ENCODE peak calls at places on chromosomes 7 and 10, in four cellular contexts. One of them, this sample, is unnamed.

GRCh38 chr10:79274279-79275104 is 72.8 kb upstream of the PPIF start:
- DNase-seq in mesenchymal stem cell: peak
- DNase-seq in mesendoderm: no peak
- DNase-seq in IMR-90: no peak
- DNase-seq in this sample: peak

GRCh38 chr7:92797693-92798092 is 38.7 kb downstream of the CDK6 start:
- DNase-seq in mesenchymal stem cell: peak
- DNase-seq in mesendoderm: peak
- DNase-seq in IMR-90: peak
- DNase-seq in this sample: no peak

GRCh38 chr10:129796611-129797420 is 167.3 kb downstream of the EBF3 start:
- DNase-seq in mesenchymal stem cell: no peak
- DNase-seq in mesendoderm: no peak
- DNase-seq in IMR-90: no peak
- DNase-seq in this sample: no peak

GRCh38 chr7:46972205-46972604 is 609.7 kb downstream of the TNS3 start:
- DNase-seq in mesenchymal stem cell: peak
- DNase-seq in mesendoderm: peak
- DNase-seq in IMR-90: peak
- DNase-seq in this sample: no peak

GRCh38 chr10:132005147-132005546 is 23.4 kb upstream of the BNIP3 start:
- DNase-seq in mesenchymal stem cell: no peak
- DNase-seq in mesendoderm: no peak
- DNase-seq in IMR-90: no peak
- DNase-seq in this sample: no peak

GRCh38 chr7:112395411-112395810 is 54.8 kb upstream of the IFRD1 start:
- DNase-seq in mesenchymal stem cell: no peak
- DNase-seq in mesendoderm: peak
- DNase-seq in IMR-90: no peak
- DNase-seq in this sample: no peak

GRCh38 chr7:116724560-116725231 is 52.7 kb downstream of the MET start:
- DNase-seq in mesenchymal stem cell: no peak
- DNase-seq in mesendoderm: no peak
- DNase-seq in IMR-90: no peak
- DNase-seq in this sample: no peak

GRCh38 chr10:10394933-10395658 is 622.6 kb upstream of the CELF2 start:
- DNase-seq in mesenchymal stem cell: peak
- DNase-seq in mesendoderm: no peak
- DNase-seq in IMR-90: peak
- DNase-seq in this sample: no peak

GRCh38 chr10:37947526-37947925 is 28.9 kb downstream of the ZNF25 start:
- DNase-seq in mesenchymal stem cell: no peak
- DNase-seq in mesendoderm: no peak
- DNase-seq in IMR-90: no peak
- DNase-seq in this sample: no peak

GRCh38 chr7:100157334-100158228 is 942 bp downstream of the TRAPPC14 start:
- DNase-seq in mesenchymal stem cell: peak
- DNase-seq in mesendoderm: peak
- DNase-seq in IMR-90: peak
- DNase-seq in this sample: peak

GRCh38 chr7:139341058-139341775 is at the start of gene FMC1:
- DNase-seq in mesenchymal stem cell: peak
- DNase-seq in mesendoderm: peak
- DNase-seq in IMR-90: peak
- DNase-seq in this sample: peak

GRCh38 chr10:119454990-119455389 is 87.5 kb downstream of the RGS10 start:
- DNase-seq in mesenchymal stem cell: no peak
- DNase-seq in mesendoderm: no peak
- DNase-seq in IMR-90: no peak
- DNase-seq in this sample: no peak

GRCh38 chr7:115831371-115831770 is 199.2 kb downstream of the TFEC start:
- DNase-seq in mesenchymal stem cell: no peak
- DNase-seq in mesendoderm: no peak
- DNase-seq in IMR-90: no peak
- DNase-seq in this sample: no peak

GRCh38 chr10:123236122-123236521 is 81.9 kb downstream of the BUB3 start:
- DNase-seq in mesenchymal stem cell: no peak
- DNase-seq in mesendoderm: peak
- DNase-seq in IMR-90: no peak
- DNase-seq in this sample: no peak

GRCh38 chr10:115747811-115748210 is 525.2 kb downstream of the GFRA1 start:
- DNase-seq in mesenchymal stem cell: no peak
- DNase-seq in mesendoderm: peak
- DNase-seq in IMR-90: no peak
- DNase-seq in this sample: no peak

GRCh38 chr10:49488056-49488455 is 50.9 kb downstream of the ERCC6 start:
- DNase-seq in mesenchymal stem cell: no peak
- DNase-seq in mesendoderm: no peak
- DNase-seq in IMR-90: no peak
- DNase-seq in this sample: no peak

GRCh38 chr7:121341933-121342332 is 13.1 kb downstream of the WNT16 start:
- DNase-seq in mesenchymal stem cell: no peak
- DNase-seq in mesendoderm: no peak
- DNase-seq in IMR-90: no peak
- DNase-seq in this sample: no peak

GRCh38 chr7:110573862-110574528 is 516.9 kb upstream of the LRRN3 start:
- DNase-seq in mesenchymal stem cell: peak
- DNase-seq in mesendoderm: peak
- DNase-seq in IMR-90: peak
- DNase-seq in this sample: peak

GRCh38 chr7:70512719-70513118 is 619.2 kb upstream of the GALNT17 start:
- DNase-seq in mesenchymal stem cell: no peak
- DNase-seq in mesendoderm: no peak
- DNase-seq in IMR-90: no peak
- DNase-seq in this sample: no peak

GRCh38 chr7:34823650-34824258 is 165.7 kb downstream of the NPSR1 start:
- DNase-seq in mesenchymal stem cell: peak
- DNase-seq in mesendoderm: peak
- DNase-seq in IMR-90: peak
- DNase-seq in this sample: peak

GRCh38 chr10:101495324-101495925 is 92.6 kb downstream of the POLL start:
- DNase-seq in mesenchymal stem cell: peak
- DNase-seq in mesendoderm: peak
- DNase-seq in IMR-90: peak
- DNase-seq in this sample: peak

GRCh38 chr10:30106987-30107386 is 47.6 kb upstream of the JCAD start:
- DNase-seq in mesenchymal stem cell: no peak
- DNase-seq in mesendoderm: peak
- DNase-seq in IMR-90: no peak
- DNase-seq in this sample: no peak

GRCh38 chr10:31118561-31118960 is 86.9 kb upstream of the ZNF438 start:
- DNase-seq in mesenchymal stem cell: no peak
- DNase-seq in mesendoderm: no peak
- DNase-seq in IMR-90: peak
- DNase-seq in this sample: no peak

GRCh38 chr7:158495780-158496179 is 91.8 kb downstream of the PTPRN2 start:
- DNase-seq in mesenchymal stem cell: no peak
- DNase-seq in mesendoderm: peak
- DNase-seq in IMR-90: no peak
- DNase-seq in this sample: peak

GRCh38 chr10:62046522-62047239 is 145.2 kb downstream of the ARID5B start:
- DNase-seq in mesenchymal stem cell: peak
- DNase-seq in mesendoderm: peak
- DNase-seq in IMR-90: peak
- DNase-seq in this sample: peak

GRCh38 chr7:108570146-108570755 is 577 bp downstream of the DNAJB9 start:
- DNase-seq in mesenchymal stem cell: peak
- DNase-seq in mesendoderm: peak
- DNase-seq in IMR-90: peak
- DNase-seq in this sample: peak

GRCh38 chr10:102411341-102412255 is 7.0 kb downstream of the PSD start:
- DNase-seq in mesenchymal stem cell: no peak
- DNase-seq in mesendoderm: no peak
- DNase-seq in IMR-90: no peak
- DNase-seq in this sample: no peak

GRCh38 chr7:65979583-65980477 is 2.2 kb downstream of the GUSB start:
- DNase-seq in mesenchymal stem cell: no peak
- DNase-seq in mesendoderm: no peak
- DNase-seq in IMR-90: no peak
- DNase-seq in this sample: no peak
- H2AK5ac ChIP-seq in mesenchymal stem cell: no peak
- H2AK5ac ChIP-seq in mesendoderm: no peak
- H2AK5ac ChIP-seq in IMR-90: no peak
- H2AK5ac ChIP-seq in this sample: no peak

DNA sequence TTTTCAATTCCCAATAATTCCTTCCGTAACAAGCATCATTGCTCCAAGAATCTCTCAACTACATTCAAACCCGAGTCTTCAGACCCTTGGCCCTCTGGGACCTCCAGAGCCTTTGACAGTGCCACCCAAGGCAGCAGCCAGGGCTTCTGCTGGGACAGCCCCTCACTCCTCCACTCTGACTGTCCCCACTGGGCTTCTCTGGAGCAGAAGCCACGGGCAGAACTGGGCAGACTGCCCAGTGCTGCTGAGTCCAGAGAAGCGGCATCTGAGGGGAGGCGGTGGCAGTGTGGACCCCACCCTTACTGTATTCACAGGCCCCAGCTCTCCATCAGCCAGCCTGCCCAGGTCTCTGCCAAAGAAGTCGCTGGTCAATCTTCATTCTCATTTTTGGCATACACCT is 8.8 kb downstream of the CYREN start:
- DNase-seq in mesenchymal stem cell: no peak
- DNase-seq in mesendoderm: no peak
- DNase-seq in IMR-90: no peak
- DNase-seq in this sample: no peak
- H3K27ac ChIP-seq in mesenchymal stem cell: peak
- H3K27ac ChIP-seq in mesendoderm: no peak
- H3K27ac ChIP-seq in IMR-90: no peak
- H3K27ac ChIP-seq in this sample: no peak

DNA sequence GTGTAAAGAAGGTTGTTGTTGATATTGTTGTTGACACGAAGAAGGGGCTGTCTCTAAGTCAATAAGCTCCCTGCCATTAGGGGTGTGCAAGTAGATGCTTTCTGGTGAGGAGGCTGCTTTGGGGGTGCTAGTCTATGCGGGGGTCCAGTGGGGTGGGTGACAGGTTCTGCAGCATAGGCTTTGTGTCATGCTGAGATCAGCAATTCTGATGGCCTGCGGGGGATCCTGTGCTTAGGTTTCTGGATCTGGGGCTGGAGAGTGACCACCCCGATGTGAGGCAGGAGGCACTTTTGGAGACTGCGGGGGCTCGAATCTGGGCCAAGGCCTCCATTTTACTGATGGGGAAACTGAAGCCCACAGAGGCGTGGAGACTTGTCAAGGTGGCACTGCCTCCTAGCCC is 5.1 kb downstream of the AQP1 start:
- DNase-seq in mesenchymal stem cell: no peak
- DNase-seq in mesendoderm: no peak
- DNase-seq in IMR-90: no peak
- DNase-seq in this sample: no peak
- H2AK5ac ChIP-seq in mesenchymal stem cell: no peak
- H2AK5ac ChIP-seq in mesendoderm: no peak
- H2AK5ac ChIP-seq in IMR-90: peak
- H2AK5ac ChIP-seq in this sample: no peak

GRCh38 chr10:70751356-70751755 is 33.8 kb downstream of the TBATA start:
- DNase-seq in mesenchymal stem cell: no peak
- DNase-seq in mesendoderm: no peak
- DNase-seq in IMR-90: no peak
- DNase-seq in this sample: no peak

GRCh38 chr10:70751991-70752390 is 33.2 kb downstream of the TBATA start:
- DNase-seq in mesenchymal stem cell: no peak
- DNase-seq in mesendoderm: no peak
- DNase-seq in IMR-90: no peak
- DNase-seq in this sample: no peak

GRCh38 chr10:70753026-70753663 is 32.0 kb downstream of the TBATA start:
- DNase-seq in mesenchymal stem cell: no peak
- DNase-seq in mesendoderm: no peak
- DNase-seq in IMR-90: no peak
- DNase-seq in this sample: no peak

GRCh38 chr10:70753841-70754621 is 31.1 kb downstream of the TBATA start:
- DNase-seq in mesenchymal stem cell: peak
- DNase-seq in mesendoderm: peak
- DNase-seq in IMR-90: peak
- DNase-seq in this sample: no peak

GRCh38 chr10:70752571-70752970 is 32.6 kb downstream of the TBATA start:
- DNase-seq in mesenchymal stem cell: no peak
- DNase-seq in mesendoderm: no peak
- DNase-seq in IMR-90: no peak
- DNase-seq in this sample: no peak
- H3K27ac ChIP-seq in mesenchymal stem cell: no peak
- H3K27ac ChIP-seq in mesendoderm: no peak
- H3K27ac ChIP-seq in IMR-90: no peak
- H3K27ac ChIP-seq in this sample: no peak

DNA sequence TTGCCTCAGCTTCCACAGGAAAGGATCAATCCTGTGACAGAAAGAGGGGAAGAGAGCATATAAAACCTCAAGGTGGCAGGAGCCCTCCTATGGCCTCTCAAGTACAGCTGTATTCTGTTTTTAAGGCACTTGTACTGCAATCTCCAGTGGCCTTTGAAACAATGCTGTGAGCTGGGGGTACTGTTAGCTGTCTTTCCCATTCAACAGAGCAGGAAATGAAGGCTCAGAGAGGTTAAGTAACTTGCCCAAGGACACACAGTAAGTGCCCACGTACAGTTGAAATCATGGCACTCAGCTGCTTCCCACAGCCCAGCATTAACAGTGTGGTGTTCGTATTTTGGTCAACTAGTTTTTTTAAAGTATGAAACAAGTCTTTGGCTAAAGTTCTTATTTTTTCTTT is 34.0 kb downstream of the DUSP5 start:
- DNase-seq in mesenchymal stem cell: no peak
- DNase-seq in mesendoderm: no peak
- DNase-seq in IMR-90: no peak
- DNase-seq in this sample: no peak
- H2AK5ac ChIP-seq in mesenchymal stem cell: peak
- H2AK5ac ChIP-seq in mesendoderm: no peak
- H2AK5ac ChIP-seq in IMR-90: no peak
- H2AK5ac ChIP-seq in this sample: no peak

GRCh38 chr10:99973190-99973589 is 36.6 kb downstream of the DNMBP start:
- DNase-seq in mesenchymal stem cell: no peak
- DNase-seq in mesendoderm: no peak
- DNase-seq in IMR-90: no peak
- DNase-seq in this sample: no peak
- H3K27ac ChIP-seq in mesenchymal stem cell: no peak
- H3K27ac ChIP-seq in mesendoderm: no peak
- H3K27ac ChIP-seq in IMR-90: no peak
- H3K27ac ChIP-seq in this sample: no peak

GRCh38 chr10:72062832-72063702 is 25.3 kb downstream of the SPOCK2 start:
- DNase-seq in mesenchymal stem cell: no peak
- DNase-seq in mesendoderm: no peak
- DNase-seq in IMR-90: no peak
- DNase-seq in this sample: no peak
- H2AK5ac ChIP-seq in mesenchymal stem cell: no peak
- H2AK5ac ChIP-seq in mesendoderm: no peak
- H2AK5ac ChIP-seq in IMR-90: no peak
- H2AK5ac ChIP-seq in this sample: no peak

GRCh38 chr7:157397036-157397720 is 60.4 kb downstream of the DNAJB6 start:
- DNase-seq in mesenchymal stem cell: no peak
- DNase-seq in mesendoderm: no peak
- DNase-seq in IMR-90: no peak
- DNase-seq in this sample: no peak
- H3K27ac ChIP-seq in mesenchymal stem cell: peak
- H3K27ac ChIP-seq in mesendoderm: no peak
- H3K27ac ChIP-seq in IMR-90: peak
- H3K27ac ChIP-seq in this sample: peak